ENCODE peak calls at places on chromosomes 7 and 10, in five cellular contexts. I is GM12878, U is HepG2, A is K562, N is H1. G is an unnamed sample.

GRCh38 chr10:21055339-21056135 is 158.4 kb upstream of the NEBL start:
- DNase-seq in U (no peak), N (no peak), I (no peak), A (no peak), G (no peak)

GRCh38 chr10:133272301-133272963 is 4.2 kb downstream of the ADAM8 start:
- DNase-seq in N (no peak), I (no peak), U (no peak), A (no peak), G (no peak)

GRCh38 chr10:11161910-11162309 is 144.2 kb downstream of the CELF2 start:
- DNase-seq in A (no peak), N (peak), I (no peak), U (no peak), G (no peak)

GRCh38 chr10:132304756-132305509 is 2.8 kb downstream of the STK32C start:
- DNase-seq in I (no peak), A (no peak), U (no peak), N (no peak), G (no peak)

GRCh38 chr7:143434660-143435059 is 8.6 kb upstream of the TAS2R60 start:
- DNase-seq in I (no peak), A (peak), U (no peak), N (no peak), G (no peak)

GRCh38 chr10:64785816-64786215 is 1264.6 kb downstream of the REEP3 start:
- DNase-seq in I (no peak), N (no peak), A (no peak), U (no peak), G (no peak)

GRCh38 chr10:80518807-80519360 is 18.8 kb upstream of the SH2D4B start:
- DNase-seq in N (no peak), A (no peak), U (no peak), I (no peak), G (no peak)

GRCh38 chr7:112546723-112547513 is 66.1 kb downstream of the LSMEM1 start:
- DNase-seq in N (no peak), U (peak), A (peak), I (no peak), G (peak)

GRCh38 chr10:27319752-27320561 is 79.4 kb upstream of the ACBD5 start:
- DNase-seq in U (no peak), I (no peak), N (no peak), A (peak), G (peak)

GRCh38 chr7:117675519-117676137 is 195.8 kb downstream of the CFTR start:
- DNase-seq in I (no peak), A (peak), N (no peak), U (no peak), G (no peak)

GRCh38 chr7:88357794-88358533 is 51.3 kb upstream of the STEAP4 start:
- DNase-seq in A (peak), U (peak), I (no peak), N (no peak), G (no peak)

GRCh38 chr7:130926021-130926691 is 192.1 kb upstream of the KLF14 start:
- DNase-seq in I (no peak), N (no peak), U (peak), A (no peak), G (no peak)

GRCh38 chr7:129168219-129168991 is 20.0 kb upstream of the SMO start:
- DNase-seq in I (no peak), N (peak), U (no peak), A (no peak), G (peak)

GRCh38 chr10:23693398-23693797 is 254.5 kb downstream of the OTUD1 start:
- DNase-seq in A (peak), N (peak), U (no peak), I (no peak), G (peak)

GRCh38 chr10:80530251-80530650 is 7.5 kb upstream of the SH2D4B start:
- DNase-seq in U (peak), N (no peak), A (no peak), I (no peak), G (no peak)

GRCh38 chr7:44195901-44196300 is 4.9 kb upstream of the YKT6 start:
- DNase-seq in N (no peak), I (no peak), A (no peak), U (no peak), G (no peak)

GRCh38 chr7:140674356-140674800 is 1.6 kb downstream of the ADCK2 start:
- DNase-seq in N (no peak), I (no peak), U (no peak), A (no peak), G (no peak)

GRCh38 chr7:7738177-7738576 is 19.8 kb upstream of the RPA3 start:
- DNase-seq in U (no peak), N (no peak), I (no peak), A (no peak), G (no peak)

GRCh38 chr7:7739718-7740355 is 21.4 kb upstream of the RPA3 start:
- DNase-seq in A (no peak), N (no peak), I (no peak), U (no peak), G (no peak)

GRCh38 chr7:7739204-7739603 is 20.8 kb upstream of the RPA3 start:
- DNase-seq in A (no peak), I (no peak), U (no peak), N (no peak), G (no peak)

GRCh38 chr7:7737674-7738073 is 19.3 kb upstream of the RPA3 start:
- DNase-seq in A (no peak), U (no peak), I (no peak), N (no peak), G (no peak)

DNA sequence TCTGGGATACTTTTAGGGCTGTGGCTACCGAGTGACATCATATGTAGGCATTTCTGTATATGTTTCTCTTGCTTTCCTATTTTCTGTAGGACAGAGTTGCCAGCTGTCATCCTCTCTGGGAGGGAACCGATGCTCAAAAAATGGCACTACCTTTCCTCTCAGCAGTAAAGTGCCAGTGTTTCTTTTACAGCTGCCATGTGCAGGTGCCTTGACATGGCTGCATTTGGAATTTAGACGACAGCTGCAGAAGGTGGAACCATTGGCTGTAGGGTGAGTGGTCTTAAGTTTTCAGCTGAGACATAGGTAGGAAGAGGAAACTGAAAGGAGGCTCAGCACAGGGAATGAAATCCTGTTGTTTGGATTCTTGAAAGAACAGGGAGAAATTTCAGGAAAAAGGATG is 20.2 kb upstream of the RPA3 start:
- DNase-seq in U (no peak), N (no peak), I (no peak), A (no peak), G (no peak)
- TF ChIP-seq MAX in U (no peak), N (no peak), I (no peak), A (no peak), G (no peak)

GRCh38 chr10:61974611-61975010 is 73.1 kb downstream of the ARID5B start:
- DNase-seq in U (no peak), I (no peak), A (peak), N (no peak), G (no peak)
- TF ChIP-seq ATF2 in U (no peak), I (no peak), A (no peak), N (no peak), G (no peak)

GRCh38 chr7:80708007-80708594 is 69.7 kb downstream of the CD36 start:
- DNase-seq in U (no peak), I (no peak), A (no peak), N (no peak), G (no peak)
- TF ChIP-seq MAX in U (no peak), I (no peak), A (no peak), N (no peak), G (no peak)

GRCh38 chr7:110762514-110762913 is 328.4 kb upstream of the LRRN3 start:
- DNase-seq in U (no peak), N (no peak), I (no peak), A (no peak), G (no peak)
- TF ChIP-seq ATF2 in U (no peak), N (no peak), I (no peak), A (no peak), G (no peak)

GRCh38 chr10:45580781-45581496 is 91.6 kb downstream of the ZFAND4 start:
- DNase-seq in N (no peak), U (no peak), I (peak), A (peak), G (no peak)
- TF ChIP-seq MAX in N (no peak), U (no peak), I (no peak), A (no peak), G (no peak)

GRCh38 chr10:63547628-63548356 is 26.6 kb downstream of the REEP3 start:
- DNase-seq in A (no peak), U (no peak), N (no peak), I (no peak), G (no peak)
- TF ChIP-seq ATF2 in A (no peak), U (no peak), N (no peak), I (no peak), G (no peak)

GRCh38 chr10:88819290-88819689 is 16.8 kb downstream of the LIPM start:
- DNase-seq in A (no peak), I (no peak), U (no peak), N (no peak), G (no peak)

GRCh38 chr10:88826390-88826789 is 23.9 kb downstream of the LIPM start:
- DNase-seq in U (no peak), N (no peak), I (no peak), A (no peak), G (no peak)

GRCh38 chr10:88820990-88821389 is 18.5 kb downstream of the LIPM start:
- DNase-seq in I (no peak), N (no peak), U (no peak), A (no peak), G (no peak)
- TF ChIP-seq MAX in I (no peak), N (no peak), U (no peak), A (no peak), G (no peak)

GRCh38 chr7:151103973-151104372 is 17.7 kb downstream of the AGAP3 start:
- DNase-seq in N (no peak), I (no peak), U (no peak), A (no peak), G (no peak)
- TF ChIP-seq ATF2 in N (no peak), I (no peak), U (no peak), A (no peak), G (no peak)